ENCODE peak calls at places on chromosomes 11 and 22, in five cellular contexts. C is pancreas, N is GM23338, M is uterus, P is lower lobe of right lung. T is an unnamed sample. For H3K4me1, the result is how much of the 10 kb centered on the place peaks cover.

GRCh38 chr11:2289859-2290258 is 11.9 kb downstream of the C11orf21 start:
- DNase-seq in C (peak), N (no peak), M (no peak), P (peak), T (no peak)

GRCh38 chr22:42022162-42022847 is 23.7 kb downstream of the WBP2NL start:
- DNase-seq in C (no peak), N (no peak), M (no peak), P (no peak), T (no peak)

GRCh38 chr11:3202759-3203158 is 15.9 kb downstream of the MRGPRG start:
- DNase-seq in C (peak), N (no peak), M (no peak), P (no peak), T (no peak)

GRCh38 chr11:107446822-107447431 is 10.7 kb downstream of the CWF19L2 start:
- DNase-seq in C (no peak), N (no peak), M (no peak), P (no peak), T (no peak)

GRCh38 chr11:92295175-92296137 is 70.8 kb downstream of the FAT3 start:
- DNase-seq in C (no peak), N (no peak), M (no peak), P (no peak), T (no peak)

GRCh38 chr11:64637346-64638016 is 46.5 kb downstream of the SLC22A12 start:
- DNase-seq in C (no peak), N (no peak), M (no peak), P (no peak), T (no peak)

GRCh38 chr11:128551641-128552335 is 35.6 kb downstream of the ETS1 start:
- DNase-seq in C (no peak), N (no peak), M (no peak), P (no peak), T (no peak)

GRCh38 chr11:119195680-119196079 is 10.4 kb downstream of the NHERF4 start:
- DNase-seq in C (no peak), N (peak), M (no peak), P (peak), T (no peak)

GRCh38 chr11:102794382-102794781 is 3.6 kb downstream of the MMP1 start:
- DNase-seq in C (no peak), N (peak), M (no peak), P (no peak), T (no peak)

GRCh38 chr11:706957-707816 is 1.2 kb downstream of the EPS8L2 start:
- DNase-seq in C (peak), N (peak), M (no peak), P (peak), T (peak)

GRCh38 chr11:95024958-95025357 is at the start of gene KDM4E:
- DNase-seq in C (no peak), N (no peak), M (no peak), P (no peak), T (no peak)

GRCh38 chr11:61828629-61829407 is 718 bp downstream of the FADS2 start:
- DNase-seq in C (no peak), N (peak), M (peak), P (peak), T (peak)

GRCh38 chr11:17651061-17651460 is 68.3 kb upstream of the MYOD1 start:
- DNase-seq in C (no peak), N (no peak), M (no peak), P (no peak), T (no peak)

GRCh38 chr11:33214187-33214586 is 43.0 kb upstream of the HIPK3 start:
- DNase-seq in C (no peak), N (no peak), M (no peak), P (no peak), T (no peak)

GRCh38 chr22:31556627-31557203 is 60.4 kb downstream of the SFI1 start:
- DNase-seq in C (no peak), N (peak), M (no peak), P (no peak), T (no peak)

GRCh38 chr11:117808768-117809167 is 11.8 kb upstream of the DSCAML1 start:
- DNase-seq in C (no peak), N (no peak), M (no peak), P (no peak), T (no peak)

GRCh38 chr22:46652081-46652929 is 32.1 kb downstream of the GRAMD4 start:
- DNase-seq in C (peak), N (no peak), M (no peak), P (no peak), T (peak)

GRCh38 chr11:66568124-66568916 is at the start of gene CTSF:
- DNase-seq in C (peak), N (peak), M (peak), P (peak), T (peak)

GRCh38 chr11:100827934-100828661 is 141.0 kb downstream of the ARHGAP42 start:
- DNase-seq in C (no peak), N (peak), M (no peak), P (no peak), T (no peak)

GRCh38 chr11:1335811-1336761 is 26.7 kb upstream of the TOLLIP start:
- DNase-seq in C (peak), N (peak), M (peak), P (peak), T (peak)

GRCh38 chr11:17933710-17934109 is 79.1 kb downstream of the SERGEF start:
- DNase-seq in C (no peak), N (peak), M (no peak), P (no peak), T (no peak)

GRCh38 chr22:40128989-40129388 is 48.7 kb upstream of the TNRC6B start:
- DNase-seq in C (no peak), N (no peak), M (no peak), P (no peak), T (no peak)

GRCh38 chr11:14042686-14043440 is 80.3 kb downstream of the SPON1 start:
- DNase-seq in C (no peak), N (no peak), M (no peak), P (no peak), T (no peak)

GRCh38 chr22:39184586-39185577 is 32.4 kb upstream of the CBX7 start:
- DNase-seq in C (peak), N (no peak), M (no peak), P (peak), T (no peak)

GRCh38 chr11:83724704-83725114 is 438.5 kb upstream of the CCDC90B start:
- DNase-seq in C (peak), N (peak), M (peak), P (peak), T (peak)

GRCh38 chr11:61917357-61918109 is at the start of gene RAB3IL1:
- DNase-seq in C (no peak), N (peak), M (peak), P (no peak), T (peak)

GRCh38 chr11:27290261-27290660 is 72.8 kb downstream of the CCDC34 start:
- DNase-seq in C (no peak), N (no peak), M (no peak), P (no peak), T (no peak)

GRCh38 chr11:111734383-111735261 is 31.6 kb downstream of the PPP2R1B start:
- DNase-seq in C (no peak), N (no peak), M (no peak), P (no peak), T (no peak)

GRCh38 chr11:93936416-93936815 is 84.7 kb upstream of the HEPHL1 start:
- DNase-seq in C (no peak), N (no peak), M (no peak), P (no peak), T (no peak)

GRCh38 chr11:3195251-3196160 is 23.1 kb downstream of the MRGPRG start:
- DNase-seq in C (no peak), N (peak), M (no peak), P (peak), T (no peak)

GRCh38 chr11:93248602-93249001 is 50.8 kb upstream of the SLC36A4 start:
- DNase-seq in C (no peak), N (peak), M (no peak), P (no peak), T (no peak)

GRCh38 chr11:110279881-110280280 is 16.5 kb downstream of the RDX start:
- DNase-seq in C (no peak), N (no peak), M (no peak), P (no peak), T (no peak)
- TF ChIP-seq CTCF in C (no peak), N (no peak), M (no peak), P (no peak), T (no peak)

GRCh38 chr11:130118636-130119387 is 40.8 kb upstream of the ST14 start:
- DNase-seq in C (no peak), N (no peak), M (no peak), P (no peak), T (no peak)
- H3K4me1 ChIP-seq in C (under half), N (under half), M (under half), P (half or more), T (under half)

GRCh38 chr22:25027959-25028840 is 75.7 kb downstream of the KIAA1671 start:
- DNase-seq in C (peak), N (peak), M (peak), P (no peak), T (peak)
- TF ChIP-seq CTCF in C (no peak), N (peak), M (peak), P (peak), T (peak)

GRCh38 chr11:10325398-10326079 is 20.7 kb downstream of the ADM start:
- DNase-seq in C (no peak), N (no peak), M (no peak), P (no peak), T (no peak)
- H3K4me1 ChIP-seq in C (under half), N (under half), M (under half), P (half or more), T (under half)

T was measured in ovary.